ENCODE peak calls at places on chromosome 16, in four cellular contexts. E, H, Z and B are unnamed samples.
A peak's percentile ranks its signal among the peaks of the same experiment; 100 is the strongest.

GRCh38 chr16:22924492-22924891 is 110.5 kb downstream of the HS3ST2 start:
- DNase-seq in Z (no peak), E (no peak), H (no peak), B (no peak)

GRCh38 chr16:27181020-27181419 is 22.3 kb upstream of the KDM8 start:
- DNase-seq in E (no peak), H (no peak), Z (no peak), B (no peak)

GRCh38 chr16:66874079-66874775 is 6.1 kb upstream of the PDP2 start:
- DNase-seq in Z (no peak), E (no peak), H (no peak), B (no peak)

GRCh38 chr16:11160676-11161115 is 95.3 kb downstream of the SOCS1 start:
- DNase-seq in E (no peak), H (no peak), Z (no peak), B (no peak)

GRCh38 chr16:56814537-56815432 is 50.2 kb upstream of the SLC12A3 start:
- DNase-seq in Z (no peak), H (no peak), E (no peak), B (no peak)

GRCh38 chr16:85354623-85355514 is 242.6 kb upstream of the CIBAR2 start:
- DNase-seq in Z (no peak), E (no peak), H (no peak), B (no peak)

GRCh38 chr16:49924078-49924477 is 68.2 kb upstream of the ZNF423 start:
- DNase-seq in E (peak; percentile 2), H (no peak), Z (no peak), B (no peak)

GRCh38 chr16:88747588-88748301 is 37.3 kb downstream of the PIEZO1 start:
- DNase-seq in H (no peak), Z (peak; percentile 14), E (no peak), B (no peak)

GRCh38 chr16:50252082-50252611 is 14.2 kb upstream of the ADCY7 start:
- DNase-seq in E (peak; percentile 37), Z (no peak), H (no peak), B (no peak)

GRCh38 chr16:82432261-82432660 is 194.5 kb upstream of the CDH13 start:
- DNase-seq in H (no peak), E (no peak), Z (no peak), B (no peak)

GRCh38 chr16:55480228-55480655 is 1.2 kb downstream of the MMP2 start:
- DNase-seq in H (no peak), E (no peak), Z (no peak), B (no peak)

GRCh38 chr16:58290861-58291260 is 4.0 kb downstream of the PRSS54 start:
- DNase-seq in E (no peak), Z (no peak), H (no peak), B (no peak)

GRCh38 chr16:52114414-52114813 is 432.5 kb downstream of the TOX3 start:
- DNase-seq in Z (no peak), E (no peak), H (no peak), B (no peak)

DNA sequence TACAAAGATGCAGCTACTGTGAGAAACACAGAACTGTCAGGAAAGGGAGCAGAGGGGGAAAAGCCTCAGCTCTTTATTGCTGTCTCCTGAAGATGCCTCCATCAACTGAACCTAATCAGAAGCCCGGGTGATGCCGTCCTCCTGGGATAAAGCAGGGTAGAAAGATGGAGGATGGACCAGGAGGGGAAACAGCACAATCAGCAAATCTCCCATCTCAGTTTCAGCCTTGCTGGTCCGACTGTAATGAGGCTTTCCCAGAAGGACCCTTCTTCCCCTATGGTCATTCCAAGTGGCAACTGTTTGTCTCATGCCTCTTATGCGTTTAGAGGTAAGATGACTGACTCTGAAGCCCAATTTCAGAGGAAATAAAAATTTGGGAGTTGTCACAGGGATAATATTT is 24.3 kb downstream of the ZFP1 start:
- DNase-seq in E (no peak), H (no peak), Z (no peak), B (no peak)
- H3K9me3 ChIP-seq in E (peaks cover 100% of the 10 kb centered on the region), H (peaks cover 41% of the 10 kb centered on the region), Z (peaks cover 69% of the 10 kb centered on the region), B (peaks cover 13% of the 10 kb centered on the region)

GRCh38 chr16:851209-851810 is 50.8 kb upstream of the GNG13 start:
- DNase-seq in E (no peak), Z (no peak), H (no peak), B (no peak)

GRCh38 chr16:853306-853705 is 52.8 kb upstream of the GNG13 start:
- DNase-seq in E (no peak), Z (no peak), H (no peak), B (no peak)

GRCh38 chr16:853981-854807 is 53.7 kb upstream of the GNG13 start:
- DNase-seq in E (no peak), Z (no peak), H (no peak), B (no peak)

GRCh38 chr16:851871-852270 is 51.3 kb upstream of the GNG13 start:
- DNase-seq in E (no peak), Z (no peak), H (no peak), B (no peak)

GRCh38 chr16:852451-853185 is 52.1 kb upstream of the GNG13 start:
- DNase-seq in H (no peak), Z (no peak), E (no peak), B (no peak)
- H3K9me3 ChIP-seq in H (no peaks in the 10 kb centered on the region), Z (no peaks in the 10 kb centered on the region), E (no peaks in the 10 kb centered on the region), B (no peaks in the 10 kb centered on the region)

DNA sequence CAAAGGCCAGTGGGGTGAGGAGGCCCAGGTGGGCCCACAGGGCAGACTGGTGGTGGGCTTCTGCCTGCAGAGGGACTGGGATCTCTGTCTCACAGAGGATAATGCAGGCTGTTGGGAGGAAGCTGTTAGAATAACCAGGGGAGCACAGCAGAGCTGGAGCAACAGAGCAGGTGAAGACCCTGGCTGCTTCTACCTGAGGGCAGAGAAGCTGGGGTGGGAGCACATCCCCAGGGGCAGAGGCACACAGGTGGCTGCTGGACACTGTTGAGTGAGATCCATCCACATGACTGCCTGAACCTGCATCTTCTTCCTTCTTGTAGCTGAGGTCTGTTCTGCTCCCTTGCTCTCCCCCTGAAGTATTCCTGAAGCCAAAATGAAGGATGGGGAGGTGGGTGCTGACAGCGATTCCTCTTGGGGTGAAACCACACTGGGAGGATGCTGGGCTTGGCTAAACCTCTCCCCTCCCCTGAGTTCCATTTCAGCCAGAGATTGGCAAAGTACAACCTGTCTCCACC is 1725.0 kb downstream of the TP53TG3F start:
- DNase-seq in Z (no peak), E (peak; percentile 37), H (no peak), B (no peak)
- H3K9me3 ChIP-seq in Z (no peaks in the 10 kb centered on the region), E (peaks cover 59% of the 10 kb centered on the region), H (no peaks in the 10 kb centered on the region), B (no peaks in the 10 kb centered on the region)

GRCh38 chr16:31754998-31755615 is 118.5 kb upstream of the ZNF267 start:
- DNase-seq in E (no peak), Z (no peak), H (no peak), B (no peak)
- H3K9me3 ChIP-seq in E (peaks cover 96% of the 10 kb centered on the region), Z (peaks cover 92% of the 10 kb centered on the region), H (peaks cover 49% of the 10 kb centered on the region), B (peaks cover 61% of the 10 kb centered on the region)

GRCh38 chr16:79337906-79338305 is 262.6 kb downstream of the MAF start:
- DNase-seq in E (no peak), Z (no peak), H (no peak), B (no peak)

GRCh38 chr16:79329967-79330366 is 270.6 kb downstream of the MAF start:
- DNase-seq in Z (no peak), H (no peak), E (no peak), B (no peak)

GRCh38 chr16:79336437-79337229 is 263.9 kb downstream of the MAF start:
- DNase-seq in H (no peak), E (no peak), Z (no peak), B (no peak)

GRCh38 chr16:79331064-79331463 is 269.5 kb downstream of the MAF start:
- DNase-seq in E (no peak), H (no peak), Z (no peak), B (no peak)

DNA sequence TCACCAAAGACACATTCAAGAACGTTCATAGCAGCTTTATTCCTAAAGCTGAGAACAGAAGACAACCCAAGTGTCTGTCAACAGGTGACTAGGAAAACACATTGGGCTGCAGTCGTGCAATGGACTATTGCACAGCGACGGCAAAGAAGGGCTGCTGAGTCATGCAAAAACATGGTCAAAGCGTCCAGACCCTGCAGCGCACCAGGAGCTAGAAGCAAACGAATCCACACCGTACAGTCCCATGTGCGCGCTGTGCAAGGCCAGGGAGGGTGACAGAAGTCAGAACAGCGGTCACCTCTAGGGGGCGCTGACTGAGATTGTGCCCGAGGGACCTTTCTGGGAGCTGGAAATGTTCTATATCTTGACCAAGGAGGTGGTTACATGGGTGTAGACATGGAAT is 266.4 kb downstream of the MAF start:
- DNase-seq in H (no peak), E (no peak), Z (no peak), B (peak; percentile 21)
- H3K9me3 ChIP-seq in H (no peaks in the 10 kb centered on the region), E (no peaks in the 10 kb centered on the region), Z (no peaks in the 10 kb centered on the region), B (no peaks in the 10 kb centered on the region)

GRCh38 chr16:31897283-31897682 is 23.7 kb downstream of the ZNF267 start:
- DNase-seq in Z (no peak), H (no peak), E (no peak), B (no peak)

GRCh38 chr16:31893824-31894223 is 20.2 kb downstream of the ZNF267 start:
- DNase-seq in E (no peak), H (no peak), Z (no peak), B (no peak)

GRCh38 chr16:31899505-31899904 is 25.9 kb downstream of the ZNF267 start:
- DNase-seq in Z (no peak), H (no peak), E (no peak), B (no peak)
- H3K9me3 ChIP-seq in Z (peaks cover 39% of the 10 kb centered on the region), H (no peaks in the 10 kb centered on the region), E (peaks cover 93% of the 10 kb centered on the region), B (peaks cover 8% of the 10 kb centered on the region)

DNA sequence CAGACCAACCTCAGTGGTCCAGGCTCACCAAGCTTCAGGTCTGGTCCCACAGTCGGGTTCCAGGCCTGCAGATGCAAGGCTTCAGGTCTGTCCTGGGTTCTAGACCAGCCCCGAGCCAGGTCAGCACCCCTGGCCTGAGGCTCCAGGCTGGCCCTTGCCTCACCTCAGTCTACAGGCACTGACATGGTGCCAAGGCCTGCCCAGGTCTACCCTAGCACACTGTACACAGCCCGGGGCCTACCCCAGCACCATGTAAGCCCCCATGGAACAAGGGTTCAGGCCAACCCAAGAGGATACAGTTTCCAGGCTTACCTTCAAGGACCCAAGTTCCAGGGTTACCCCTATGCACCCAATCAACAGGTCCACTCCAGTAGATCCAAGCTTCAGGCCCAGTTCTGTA is 26.8 kb downstream of the ZFP1 start:
- DNase-seq in Z (no peak), H (no peak), E (no peak), B (no peak)
- H3K9me3 ChIP-seq in Z (peaks cover 58% of the 10 kb centered on the region), H (peaks cover 24% of the 10 kb centered on the region), E (peaks cover 85% of the 10 kb centered on the region), B (peaks cover 8% of the 10 kb centered on the region)